ENCODE peak calls at places on chromosomes 13 and 19, in ten cellular contexts. Z is fibroblast of mammary gland; Q is stimulated activated CD4-positive, alpha-beta T cell treated with anti-CD3 and anti-CD28 coated beads, Interleukin-2, amount 100 ng/mL, for 48 hours; X is OCI-M1; F is activated T-helper 9 cell treated with anti-CD3 and anti-CD28 coated beads, Interleukin-2, amount 50 U/mL, for 16 hours; U is NCI-H460; A is H7; R is SW480; G is HAP-1; B is SJSA1. J is an unnamed sample.

GRCh38 chr19:38635483-38636399 is 11.7 kb upstream of the ACTN4 start:
- DNase-seq in Z (no peak), Q (no peak), X (no peak), F (no peak), U (no peak), A (no peak), R (no peak), G (no peak), B (no peak), J (no peak)

GRCh38 chr13:98606296-98606695 is 29.4 kb upstream of the STK24 start:
- DNase-seq in Z (no peak), Q (no peak), X (no peak), F (no peak), U (no peak), A (no peak), R (no peak), G (no peak), B (no peak), J (no peak)

GRCh38 chr13:59043016-59043415 is 1120.7 kb downstream of the DIAPH3 start:
- DNase-seq in Z (no peak), Q (no peak), X (no peak), F (no peak), U (no peak), A (peak), R (no peak), G (no peak), B (no peak), J (no peak)

GRCh38 chr13:75830842-75831241 is 194.7 kb downstream of the LMO7 start:
- DNase-seq in Z (peak), Q (no peak), X (no peak), F (no peak), U (no peak), A (no peak), R (no peak), G (no peak), B (no peak), J (no peak)

GRCh38 chr13:101267656-101268055 is 148.7 kb downstream of the NALCN start:
- DNase-seq in Z (peak), Q (no peak), X (no peak), F (no peak), U (no peak), A (no peak), R (peak), G (no peak), B (no peak), J (no peak)

GRCh38 chr13:18943721-18944391 is 237.8 kb downstream of the TUBA3C start:
- DNase-seq in Z (no peak), Q (no peak), X (no peak), F (no peak), U (no peak), A (peak), R (no peak), G (no peak), B (peak), J (no peak)

GRCh38 chr19:1265611-1266115 is 3.5 kb upstream of the CIRBP start:
- DNase-seq in Z (peak), Q (no peak), X (no peak), F (no peak), U (no peak), A (no peak), R (peak), G (no peak), B (peak), J (no peak)

GRCh38 chr13:57631607-57632275 is at the start of gene PCDH17:
- DNase-seq in Z (no peak), Q (no peak), X (peak), F (no peak), U (no peak), A (peak), R (no peak), G (peak), B (no peak), J (no peak)

GRCh38 chr13:97388385-97388784 is 45.6 kb upstream of the RAP2A start:
- DNase-seq in Z (no peak), Q (no peak), X (peak), F (no peak), U (no peak), A (no peak), R (no peak), G (no peak), B (peak), J (no peak)

GRCh38 chr13:113404723-113405471 is 41.0 kb upstream of the GRTP1 start:
- DNase-seq in Z (no peak), Q (no peak), X (no peak), F (no peak), U (no peak), A (peak), R (peak), G (no peak), B (no peak), J (no peak)